ENCODE peak calls at places on chromosomes 16 and 17, in six cellular contexts. R is GM12878, M is K562, W is A549, J is HepG2, K is endothelial cell of umbilical vein. G is an unnamed sample.

GRCh38 chr16:19105131-19105530 is 8.6 kb upstream of the ITPRIPL2 start:
- DNase-seq in R (no peak), M (no peak), W (no peak), J (no peak), K (no peak), G (no peak)

GRCh38 chr17:74992223-74992622 is 4.8 kb downstream of the CDR2L start:
- DNase-seq in R (no peak), M (no peak), W (no peak), J (no peak), K (no peak), G (peak; percentile 40)

GRCh38 chr16:29736112-29736511 is 9.7 kb downstream of the C16orf54 start:
- DNase-seq in R (no peak), M (no peak), W (peak; percentile 25), J (peak; percentile 42), K (no peak), G (no peak)

GRCh38 chr16:23072769-23073549 is 76.3 kb downstream of the USP31 start:
- DNase-seq in R (no peak), M (no peak), W (peak; percentile 25), J (no peak), K (no peak), G (no peak)

GRCh38 chr17:66952681-66953638 is 11.5 kb upstream of the CACNG4 start:
- DNase-seq in R (no peak), M (no peak), W (no peak), J (no peak), K (no peak), G (no peak)

GRCh38 chr16:80144191-80144590 is 396.6 kb upstream of the DYNLRB2 start:
- DNase-seq in R (peak; percentile 72), M (no peak), W (no peak), J (no peak), K (no peak), G (no peak)

GRCh38 chr17:19374136-19374535 is 4.2 kb upstream of the MAPK7 start:
- DNase-seq in R (no peak), M (no peak), W (no peak), J (no peak), K (no peak), G (no peak)

GRCh38 chr17:74631468-74632195 is 8.1 kb upstream of the CD300E start:
- DNase-seq in R (peak; percentile 45), M (no peak), W (no peak), J (no peak), K (no peak), G (peak; percentile 92)

GRCh38 chr16:21117567-21117966 is 33.1 kb downstream of the DNAH3 start:
- DNase-seq in R (no peak), M (no peak), W (no peak), J (no peak), K (no peak), G (no peak)

GRCh38 chr16:5938607-5939006 is 841.0 kb upstream of the EEF2KMT start:
- DNase-seq in R (no peak), M (no peak), W (no peak), J (no peak), K (no peak), G (no peak)

GRCh38 chr16:2798723-2799204 is 494 bp downstream of the PRSS41 start:
- DNase-seq in R (no peak), M (no peak), W (no peak), J (no peak), K (no peak), G (no peak)

GRCh38 chr16:57530104-57530522 is 6.3 kb downstream of the CCDC102A start:
- DNase-seq in R (no peak), M (peak; percentile 56), W (no peak), J (peak; percentile 59), K (peak; percentile 79), G (peak; percentile 55)

GRCh38 chr17:75549246-75550138 is 24.0 kb downstream of the LLGL2 start:
- DNase-seq in R (no peak), M (no peak), W (peak; percentile 74), J (peak; percentile 89), K (no peak), G (no peak)

GRCh38 chr17:491086-492014 is 138.7 kb upstream of the RPH3AL start:
- DNase-seq in R (no peak), M (peak; percentile 18), W (peak; percentile 41), J (peak; percentile 51), K (peak; percentile 42), G (peak; percentile 74)

GRCh38 chr16:62870554-62870953 is 834.3 kb upstream of the CDH8 start:
- DNase-seq in R (no peak), M (no peak), W (no peak), J (no peak), K (no peak), G (peak; percentile 2)

GRCh38 chr17:57634713-57635465 is 110.2 kb downstream of the CCDC182 start:
- DNase-seq in R (no peak), M (no peak), W (no peak), J (no peak), K (no peak), G (peak; percentile 17)

GRCh38 chr16:14509055-14509454 is 121.0 kb downstream of the PARN start:
- DNase-seq in R (no peak), M (no peak), W (peak; percentile 62), J (peak; percentile 68), K (no peak), G (no peak)

GRCh38 chr16:64058685-64059084 is 1063.2 kb downstream of the CDH11 start:
- DNase-seq in R (no peak), M (no peak), W (no peak), J (no peak), K (no peak), G (no peak)
- TF ChIP-seq MYC in R (no peak), M (no peak), W (no peak), J (no peak), K (no peak), G (no peak)

GRCh38 chr17:78142113-78142861 is 3.9 kb upstream of the C17orf99 start:
- DNase-seq in R (no peak), M (peak; percentile 49), W (peak; percentile 85), J (peak; percentile 65), K (no peak), G (no peak)

GRCh38 chr17:78146471-78146869 is 285 bp downstream of the C17orf99 start:
- DNase-seq in R (no peak), M (no peak), W (no peak), J (no peak), K (no peak), G (no peak)

GRCh38 chr17:78143214-78144145 is 2.7 kb upstream of the C17orf99 start:
- DNase-seq in R (no peak), M (no peak), W (no peak), J (no peak), K (no peak), G (no peak)

GRCh38 chr17:78144736-78145641 is 1.2 kb upstream of the C17orf99 start:
- DNase-seq in R (no peak), M (no peak), W (no peak), J (no peak), K (no peak), G (no peak)

DNA sequence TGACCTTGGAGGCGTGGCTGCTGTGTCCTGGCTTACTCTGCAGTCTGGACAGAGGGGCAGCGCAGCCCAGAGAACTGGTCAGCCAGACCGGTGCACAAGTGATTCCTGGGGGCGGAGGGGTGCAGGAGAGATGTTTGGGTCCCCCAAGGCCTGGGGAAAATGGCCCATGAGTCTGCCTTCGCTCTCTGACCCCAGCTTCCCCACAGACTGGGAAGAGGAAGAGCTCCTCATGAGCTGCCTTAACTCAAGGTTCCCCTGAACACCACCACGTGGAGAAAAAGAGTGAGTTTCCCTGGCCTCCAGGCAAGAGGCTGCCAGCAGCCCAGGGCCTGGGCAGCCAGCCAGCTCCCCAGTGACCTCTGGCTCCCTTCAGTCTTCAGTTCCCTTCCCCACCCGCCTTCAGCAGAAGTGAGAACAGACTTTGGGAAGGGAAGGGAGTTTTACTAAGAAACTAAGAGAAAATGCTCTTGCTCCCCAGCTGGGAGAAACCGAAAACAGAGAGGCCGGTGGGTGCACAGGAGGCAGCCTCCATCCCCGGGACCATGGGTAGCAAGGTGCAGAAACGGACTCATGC is 2.0 kb upstream of the C17orf99 start:
- DNase-seq in R (no peak), M (peak; percentile 92), W (no peak), J (no peak), K (peak; percentile 79), G (peak; percentile 73)
- TF ChIP-seq POLR2A in R (peak; percentile 2), M (no peak), W (no peak), J (no peak), K (no peak), G (no peak)

DNA sequence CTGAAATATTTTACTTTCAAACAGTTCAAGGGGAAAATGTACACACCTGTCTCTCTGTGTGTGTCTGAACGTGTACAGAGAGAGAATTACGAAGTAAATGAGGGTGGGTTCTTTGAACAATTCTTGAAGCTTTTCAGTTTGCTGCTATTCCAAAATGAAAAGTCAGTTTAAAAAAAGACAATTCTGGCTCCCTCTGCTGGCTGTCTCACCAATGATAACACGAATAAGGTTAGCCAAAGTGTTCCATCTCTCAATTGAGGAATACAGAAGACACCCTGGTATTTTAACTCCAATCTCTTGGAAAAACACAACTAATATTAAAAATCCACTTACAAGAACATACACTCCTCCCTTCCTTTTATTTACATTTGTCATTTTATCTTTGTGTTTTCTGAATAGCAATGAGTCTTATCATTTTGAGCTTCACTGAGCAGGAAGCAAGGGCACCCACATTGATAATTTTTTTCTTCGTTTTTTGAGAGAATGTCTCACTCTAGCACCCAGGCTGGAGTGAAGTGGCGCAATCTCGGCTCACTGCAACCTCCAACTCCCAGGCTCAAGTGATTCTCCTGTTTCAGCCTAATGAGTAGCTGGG is 20.5 kb downstream of the EFTUD2 start:
- DNase-seq in R (no peak), M (peak; percentile 42), W (peak; percentile 80), J (peak; percentile 37), K (peak; percentile 49), G (peak; percentile 46)
- TF ChIP-seq MAX in R (no peak), M (no peak), W (no peak), J (no peak), K (no peak), G (no peak)

DNA sequence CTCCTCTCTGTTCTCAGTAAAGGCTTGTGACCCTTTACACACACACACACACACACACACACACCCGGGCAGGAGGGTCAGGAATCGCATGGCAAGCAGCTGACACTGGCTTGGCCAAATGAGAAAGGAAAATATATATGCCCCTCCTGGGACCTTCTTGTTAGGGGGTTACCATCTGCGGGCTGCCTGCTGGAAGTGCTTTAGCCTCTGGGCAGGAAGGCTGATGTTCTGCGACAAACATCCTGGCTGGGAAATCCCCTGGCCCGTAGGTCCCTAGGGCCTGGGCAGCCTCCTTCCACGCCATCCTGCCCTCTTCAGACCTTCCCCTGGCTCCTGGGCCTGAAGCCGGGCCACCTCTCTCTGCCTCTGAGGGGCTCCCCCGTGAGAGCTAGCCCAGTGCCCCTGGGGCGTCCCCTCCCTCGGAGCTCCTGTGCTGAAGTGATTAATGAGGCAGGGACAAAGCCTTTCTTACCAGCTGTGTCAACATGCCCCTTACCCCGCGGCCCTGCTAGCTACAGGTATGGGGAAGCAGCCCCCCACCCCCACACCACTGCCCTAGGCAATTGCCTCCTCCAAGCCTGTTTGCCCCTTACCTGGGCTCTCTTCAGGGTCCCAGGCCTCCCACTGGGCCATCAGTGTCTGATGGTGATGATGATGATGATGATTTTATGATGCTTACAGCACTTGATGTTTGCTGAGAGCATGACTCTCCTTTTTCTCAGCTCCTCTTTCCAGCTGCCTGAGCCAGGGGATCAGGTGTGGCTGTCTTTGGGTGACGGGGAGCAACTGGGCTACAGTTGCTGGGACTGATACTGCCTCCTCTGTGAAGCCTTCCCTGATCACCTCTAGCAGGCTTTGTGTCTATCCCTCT is 32.8 kb upstream of the ETV4 start:
- DNase-seq in R (peak; percentile 74), M (no peak), W (no peak), J (peak; percentile 46), K (peak; percentile 85), G (no peak)
- TF ChIP-seq MYC in R (no peak), M (no peak), W (no peak), J (no peak), K (no peak), G (no peak)

GRCh38 chr16:69351309-69352027 is at the start of gene TMED6:
- DNase-seq in R (no peak), M (no peak), W (no peak), J (peak; percentile 92), K (no peak), G (no peak)
- TF ChIP-seq POLR2A in R (no peak), M (no peak), W (no peak), J (peak; percentile 33), K (no peak), G (no peak)

GRCh38 chr16:85902366-85903155 is 3.6 kb downstream of the IRF8 start:
- DNase-seq in R (peak; percentile 92), M (no peak), W (no peak), J (no peak), K (no peak), G (no peak)
- TF ChIP-seq MAX in R (peak; percentile 61), M (no peak), W (no peak), J (no peak), K (no peak), G (no peak)